ENCODE peak calls at places on chromosomes 3 and 15, in four cellular contexts. X is GM12878, B is K562, J is HepG2. K is an unnamed sample.

GRCh38 chr15:74172751-74173544 is 562 bp upstream of the ISLR start:
- DNase-seq in X (no peak), B (no peak), J (no peak), K (no peak)

GRCh38 chr3:15064299-15064834 is 748 bp downstream of the MRPS25 start:
- DNase-seq in X (no peak), B (no peak), J (no peak), K (no peak)

GRCh38 chr3:99925584-99925983 is 107.9 kb downstream of the CMSS1 start:
- DNase-seq in X (no peak), B (no peak), J (no peak), K (no peak)

GRCh38 chr3:13380991-13381390 is 39.1 kb downstream of the NUP210 start:
- DNase-seq in X (no peak), B (no peak), J (no peak), K (no peak)

GRCh38 chr15:61700803-61701202 is 359.4 kb downstream of the VPS13C start:
- DNase-seq in X (no peak), B (no peak), J (no peak), K (no peak)

GRCh38 chr3:186208328-186208989 is 99.6 kb upstream of the ETV5 start:
- DNase-seq in X (no peak), B (no peak), J (no peak), K (no peak)

GRCh38 chr15:52797625-52798501 is 7.7 kb upstream of the ONECUT1 start:
- DNase-seq in X (no peak), B (no peak), J (no peak), K (no peak)

GRCh38 chr3:124395165-124395564 is 335.1 kb upstream of the UMPS start:
- DNase-seq in X (no peak), B (no peak), J (no peak), K (no peak)

GRCh38 chr3:72485649-72486048 is 362.6 kb downstream of the SHQ1 start:
- DNase-seq in X (no peak), B (no peak), J (no peak), K (no peak)

GRCh38 chr3:66441692-66442091 is 59.1 kb downstream of the LRIG1 start:
- DNase-seq in X (no peak), B (no peak), J (no peak), K (no peak)

GRCh38 chr3:179933079-179933478 is 103.7 kb downstream of the PEX5L start:
- DNase-seq in X (no peak), B (no peak), J (no peak), K (no peak)

GRCh38 chr15:48352474-48353072 is 21.3 kb downstream of the DUT start:
- DNase-seq in X (no peak), B (peak), J (peak), K (peak)

GRCh38 chr15:47801522-47801921 is 84.2 kb downstream of the SEMA6D start:
- DNase-seq in X (no peak), B (no peak), J (no peak), K (no peak)

GRCh38 chr3:4517095-4517494 is 23.9 kb downstream of the ITPR1 start:
- DNase-seq in X (no peak), B (no peak), J (no peak), K (no peak)

GRCh38 chr15:83378921-83379561 is 68.1 kb upstream of the SH3GL3 start:
- DNase-seq in X (no peak), B (no peak), J (no peak), K (no peak)

GRCh38 chr3:194348354-194348753 is 2.8 kb downstream of the CPN2 start:
- DNase-seq in X (no peak), B (no peak), J (no peak), K (no peak)

GRCh38 chr3:61821823-61822251 is 260.5 kb downstream of the PTPRG start:
- DNase-seq in X (no peak), B (no peak), J (no peak), K (peak)

GRCh38 chr3:4413467-4413866 is 53.6 kb downstream of the SUMF1 start:
- DNase-seq in X (no peak), B (no peak), J (no peak), K (no peak)

GRCh38 chr15:74795961-74796625 is 14.2 kb downstream of the CSK start:
- DNase-seq in X (no peak), B (no peak), J (no peak), K (no peak)

GRCh38 chr3:45137656-45138181 is 8.5 kb downstream of the CDCP1 start:
- DNase-seq in X (no peak), B (peak), J (no peak), K (no peak)

GRCh38 chr3:177860236-177860635 is 663.0 kb upstream of the TBL1XR1 start:
- DNase-seq in X (no peak), B (no peak), J (no peak), K (no peak)

GRCh38 chr3:134494539-134494938 is 8.7 kb downstream of the CEP63 start:
- DNase-seq in X (no peak), B (no peak), J (no peak), K (no peak)

DNA sequence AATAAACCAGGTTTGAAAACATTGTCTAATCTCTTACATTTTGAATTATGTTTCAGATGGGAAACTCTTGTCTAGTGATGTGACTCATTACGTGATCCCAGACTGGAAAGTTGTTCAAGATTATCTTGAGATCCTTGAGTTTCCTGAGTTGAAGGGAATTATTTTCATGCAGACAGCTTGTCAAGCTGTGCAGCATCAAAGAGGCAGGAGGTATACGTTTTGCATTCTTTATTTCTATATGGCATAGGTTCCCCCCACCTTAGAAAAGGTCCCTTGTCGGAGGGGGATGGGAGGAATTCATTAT is 1.5 kb downstream of the DIS3L start:
- DNase-seq in X (no peak), B (peak), J (no peak), K (no peak)
- TF ChIP-seq FOXK2 in X (no peak), B (no peak), J (no peak), K (no peak)

GRCh38 chr15:43808435-43808950 is 8.1 kb downstream of the HYPK start:
- DNase-seq in X (no peak), B (no peak), J (no peak), K (no peak)
- TF ChIP-seq FOXK2 in X (no peak), B (no peak), J (no peak), K (no peak)

GRCh38 chr3:181252626-181253025 is 263.1 kb upstream of the DNAJC19 start:
- DNase-seq in X (no peak), B (no peak), J (no peak), K (peak)
- TF ChIP-seq FOXK2 in X (no peak), B (no peak), J (no peak), K (no peak)

GRCh38 chr3:56858331-56858730 is 56.6 kb upstream of the ARHGEF3 start:
- DNase-seq in X (no peak), B (no peak), J (peak), K (no peak)
- TF ChIP-seq FOXK2 in X (no peak), B (no peak), J (no peak), K (no peak)

DNA sequence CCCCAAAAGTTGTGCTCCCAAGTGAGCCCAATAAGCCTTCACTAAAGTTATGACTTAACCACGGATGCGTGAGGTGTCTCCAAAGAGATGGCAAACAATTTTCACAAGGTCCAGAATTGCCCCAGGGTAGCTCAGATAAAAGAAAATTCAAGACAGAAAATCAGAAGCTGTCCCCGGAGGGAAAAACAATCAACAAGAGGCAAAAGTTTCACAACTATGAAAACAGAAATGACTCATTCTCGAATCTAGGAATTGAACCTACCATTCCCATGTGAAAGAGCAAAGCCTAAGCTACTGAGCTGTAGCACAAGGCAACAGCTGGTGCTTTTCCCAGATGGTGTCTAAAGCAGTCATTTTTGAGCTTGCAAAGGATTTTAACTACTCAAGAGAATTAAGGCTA is 33.5 kb upstream of the MKRN3 start:
- DNase-seq in X (no peak), B (no peak), J (no peak), K (no peak)
- TF ChIP-seq FOXK2 in X (no peak), B (no peak), J (no peak), K (no peak)

DNA sequence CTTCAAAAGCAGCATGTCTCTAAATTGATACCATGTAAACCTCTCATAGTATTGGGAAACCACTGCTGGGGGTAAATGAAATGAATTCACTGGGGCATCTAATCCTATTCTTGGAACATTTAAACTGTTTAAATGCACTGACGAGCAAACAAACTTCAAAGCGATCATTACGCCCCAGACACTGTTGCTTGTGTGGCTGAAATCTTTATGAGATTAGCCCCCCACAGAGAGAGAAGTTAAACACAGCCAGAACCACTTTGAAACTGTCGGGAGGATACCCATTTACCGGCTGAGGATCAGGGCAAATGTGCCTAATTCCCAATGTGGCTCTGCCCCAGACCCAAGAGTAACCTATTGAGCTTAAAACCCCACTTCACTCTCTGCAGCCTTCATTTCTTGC is 308.4 kb upstream of the CDIN1 start:
- DNase-seq in X (no peak), B (no peak), J (no peak), K (peak)
- TF ChIP-seq FOXK2 in X (no peak), B (no peak), J (no peak), K (no peak)

DNA sequence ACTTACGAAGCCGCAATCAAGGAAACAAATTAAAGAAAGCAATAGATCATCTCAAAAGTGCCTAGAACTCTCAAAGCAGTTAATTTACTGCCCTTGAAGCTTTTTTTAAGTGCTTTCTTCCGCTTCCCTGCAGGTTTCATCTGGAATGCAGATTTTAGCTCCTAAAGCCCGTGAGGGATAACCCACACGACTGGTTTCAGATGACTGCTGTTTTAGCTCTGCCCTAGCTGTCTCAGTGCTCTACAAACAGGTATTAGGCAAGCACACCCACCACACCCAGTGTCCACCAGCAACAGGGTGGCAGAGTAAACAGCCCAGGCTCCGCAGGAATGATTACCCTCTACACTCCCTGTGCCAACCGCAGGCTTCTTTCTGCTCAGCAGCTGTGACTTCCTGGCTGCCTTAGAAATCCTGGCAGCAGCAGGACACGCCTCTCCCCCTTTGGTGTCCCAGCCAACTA is 126.0 kb downstream of the FMN1 start:
- DNase-seq in X (no peak), B (no peak), J (peak), K (no peak)
- TF ChIP-seq FOXK2 in X (no peak), B (no peak), J (no peak), K (no peak)

GRCh38 chr15:70519616-70520015 is 243.7 kb downstream of the UACA start:
- DNase-seq in X (no peak), B (no peak), J (no peak), K (no peak)
- TF ChIP-seq FOXK2 in X (no peak), B (no peak), J (no peak), K (no peak)